ENCODE peak calls at places on chromosomes 13 and 19, in seven cellular contexts. One of them, this sample, is unnamed.

GRCh38 chr13:74573654-74574053 is 439.4 kb upstream of the KLF12 start:
- DNase-seq in IMR-90: no peak
- DNase-seq in trophoblast cell: no peak
- DNase-seq in H1: no peak
- DNase-seq in mesendoderm: peak; percentile 71
- DNase-seq in mesenchymal stem cell: no peak
- DNase-seq in H9: peak; percentile 58
- DNase-seq in this sample: no peak

GRCh38 chr19:46633130-46633529 is 2.9 kb downstream of the GNG8 start:
- DNase-seq in IMR-90: no peak
- DNase-seq in trophoblast cell: no peak
- DNase-seq in H1: no peak
- DNase-seq in mesendoderm: no peak
- DNase-seq in mesenchymal stem cell: no peak
- DNase-seq in H9: no peak
- DNase-seq in this sample: no peak

GRCh38 chr13:51071493-51071892 is 39.6 kb downstream of the C13orf42 start:
- DNase-seq in IMR-90: no peak
- DNase-seq in trophoblast cell: no peak
- DNase-seq in H1: no peak
- DNase-seq in mesendoderm: peak; percentile 53
- DNase-seq in mesenchymal stem cell: no peak
- DNase-seq in H9: peak; percentile 38
- DNase-seq in this sample: no peak

GRCh38 chr13:51523082-51523518 is 61.2 kb upstream of the WDFY2 start:
- DNase-seq in IMR-90: peak; percentile 69
- DNase-seq in trophoblast cell: peak; percentile 2
- DNase-seq in H1: no peak
- DNase-seq in mesendoderm: peak; percentile 45
- DNase-seq in mesenchymal stem cell: peak; percentile 38
- DNase-seq in H9: no peak
- DNase-seq in this sample: no peak

GRCh38 chr13:48567521-48568331 is 34.8 kb upstream of the RCBTB2 start:
- DNase-seq in IMR-90: no peak
- DNase-seq in trophoblast cell: no peak
- DNase-seq in H1: no peak
- DNase-seq in mesendoderm: no peak
- DNase-seq in mesenchymal stem cell: no peak
- DNase-seq in H9: no peak
- DNase-seq in this sample: no peak

GRCh38 chr13:28410096-28410495 is 84.8 kb downstream of the FLT1 start:
- DNase-seq in IMR-90: no peak
- DNase-seq in trophoblast cell: no peak
- DNase-seq in H1: no peak
- DNase-seq in mesendoderm: no peak
- DNase-seq in mesenchymal stem cell: no peak
- DNase-seq in H9: no peak
- DNase-seq in this sample: no peak

GRCh38 chr13:74134777-74135305 is 637 bp upstream of the KLF12 start:
- DNase-seq in IMR-90: no peak
- DNase-seq in trophoblast cell: no peak
- DNase-seq in H1: no peak
- DNase-seq in mesendoderm: peak; percentile 68
- DNase-seq in mesenchymal stem cell: no peak
- DNase-seq in H9: no peak
- DNase-seq in this sample: no peak

GRCh38 chr13:113084094-113084942 is 21.3 kb upstream of the F7 start:
- DNase-seq in IMR-90: no peak
- DNase-seq in trophoblast cell: no peak
- DNase-seq in H1: no peak
- DNase-seq in mesendoderm: no peak
- DNase-seq in mesenchymal stem cell: no peak
- DNase-seq in H9: no peak
- DNase-seq in this sample: no peak

GRCh38 chr19:51503891-51504290 is 2.3 kb upstream of the SIGLEC12 start:
- DNase-seq in IMR-90: no peak
- DNase-seq in trophoblast cell: no peak
- DNase-seq in H1: no peak
- DNase-seq in mesendoderm: no peak
- DNase-seq in mesenchymal stem cell: no peak
- DNase-seq in H9: no peak
- DNase-seq in this sample: no peak

GRCh38 chr13:41822560-41822959 is 138.3 kb downstream of the VWA8 start:
- DNase-seq in IMR-90: no peak
- DNase-seq in trophoblast cell: no peak
- DNase-seq in H1: no peak
- DNase-seq in mesendoderm: no peak
- DNase-seq in mesenchymal stem cell: no peak
- DNase-seq in H9: no peak
- DNase-seq in this sample: no peak
- H2BK120ac ChIP-seq in IMR-90: no peak overlapping the region
- H2BK120ac ChIP-seq in trophoblast cell: no peak overlapping the region
- H2BK120ac ChIP-seq in H1: no peak overlapping the region
- H2BK120ac ChIP-seq in mesendoderm: no peak overlapping the region
- H2BK120ac ChIP-seq in mesenchymal stem cell: no peak overlapping the region
- H2BK120ac ChIP-seq in H9: no peak overlapping the region
- H2BK120ac ChIP-seq in this sample: no peak overlapping the region

DNA sequence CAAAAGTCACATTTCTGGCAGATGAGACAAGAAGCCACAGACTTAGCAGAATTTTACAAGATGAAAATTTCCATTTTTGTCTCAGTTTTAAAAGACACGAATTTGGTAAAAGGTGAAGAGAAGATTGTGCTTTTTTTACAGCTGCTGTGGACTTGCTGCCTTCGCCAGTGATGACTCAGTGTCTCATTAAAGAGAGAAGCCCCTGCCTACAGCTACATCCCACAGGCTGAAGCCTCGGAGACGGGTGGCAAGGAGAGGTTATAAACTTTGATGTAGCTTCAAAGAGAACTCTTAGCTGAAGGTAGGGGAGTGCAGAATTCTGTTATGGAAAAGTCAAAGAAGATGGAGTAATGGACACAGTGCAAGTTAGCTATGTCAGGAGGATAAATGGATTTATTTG is 683.4 kb upstream of the ARGLU1 start:
- DNase-seq in IMR-90: peak; percentile 40
- DNase-seq in trophoblast cell: no peak
- DNase-seq in H1: no peak
- DNase-seq in mesendoderm: peak; percentile 24
- DNase-seq in mesenchymal stem cell: peak; percentile 66
- DNase-seq in H9: no peak
- DNase-seq in this sample: no peak
- H2BK120ac ChIP-seq in IMR-90: peak overlapping the region; percentile 56
- H2BK120ac ChIP-seq in trophoblast cell: no peak overlapping the region
- H2BK120ac ChIP-seq in H1: no peak overlapping the region
- H2BK120ac ChIP-seq in mesendoderm: no peak overlapping the region
- H2BK120ac ChIP-seq in mesenchymal stem cell: no peak overlapping the region
- H2BK120ac ChIP-seq in H9: no peak overlapping the region
- H2BK120ac ChIP-seq in this sample: no peak overlapping the region

GRCh38 chr13:46136688-46137087 is 31.9 kb upstream of the CPB2 start:
- DNase-seq in IMR-90: no peak
- DNase-seq in trophoblast cell: no peak
- DNase-seq in H1: no peak
- DNase-seq in mesendoderm: no peak
- DNase-seq in mesenchymal stem cell: no peak
- DNase-seq in H9: no peak
- DNase-seq in this sample: no peak

GRCh38 chr13:46132109-46132508 is 27.3 kb upstream of the CPB2 start:
- DNase-seq in IMR-90: no peak
- DNase-seq in trophoblast cell: no peak
- DNase-seq in H1: no peak
- DNase-seq in mesendoderm: no peak
- DNase-seq in mesenchymal stem cell: no peak
- DNase-seq in H9: no peak
- DNase-seq in this sample: no peak

GRCh38 chr13:46134961-46135522 is 30.2 kb upstream of the CPB2 start:
- DNase-seq in IMR-90: peak; percentile 2
- DNase-seq in trophoblast cell: peak; percentile 71
- DNase-seq in H1: no peak
- DNase-seq in mesendoderm: peak; percentile 77
- DNase-seq in mesenchymal stem cell: no peak
- DNase-seq in H9: peak; percentile 48
- DNase-seq in this sample: no peak

GRCh38 chr13:46131705-46132104 is 26.9 kb upstream of the CPB2 start:
- DNase-seq in IMR-90: no peak
- DNase-seq in trophoblast cell: no peak
- DNase-seq in H1: no peak
- DNase-seq in mesendoderm: no peak
- DNase-seq in mesenchymal stem cell: no peak
- DNase-seq in H9: no peak
- DNase-seq in this sample: no peak

GRCh38 chr13:46134494-46134893 is 29.7 kb upstream of the CPB2 start:
- DNase-seq in IMR-90: no peak
- DNase-seq in trophoblast cell: no peak
- DNase-seq in H1: no peak
- DNase-seq in mesendoderm: no peak
- DNase-seq in mesenchymal stem cell: no peak
- DNase-seq in H9: no peak
- DNase-seq in this sample: no peak
- H2BK120ac ChIP-seq in IMR-90: no peak overlapping the region
- H2BK120ac ChIP-seq in trophoblast cell: no peak overlapping the region
- H2BK120ac ChIP-seq in H1: no peak overlapping the region
- H2BK120ac ChIP-seq in mesendoderm: no peak overlapping the region
- H2BK120ac ChIP-seq in mesenchymal stem cell: no peak overlapping the region
- H2BK120ac ChIP-seq in H9: no peak overlapping the region
- H2BK120ac ChIP-seq in this sample: no peak overlapping the region

GRCh38 chr13:81058916-81059290 is 718.0 kb upstream of the SPRY2 start:
- DNase-seq in IMR-90: no peak
- DNase-seq in trophoblast cell: no peak
- DNase-seq in H1: no peak
- DNase-seq in mesendoderm: no peak
- DNase-seq in mesenchymal stem cell: no peak
- DNase-seq in H9: no peak
- DNase-seq in this sample: no peak
- H2BK120ac ChIP-seq in IMR-90: no peak overlapping the region
- H2BK120ac ChIP-seq in trophoblast cell: no peak overlapping the region
- H2BK120ac ChIP-seq in H1: no peak overlapping the region
- H2BK120ac ChIP-seq in mesendoderm: no peak overlapping the region
- H2BK120ac ChIP-seq in mesenchymal stem cell: no peak overlapping the region
- H2BK120ac ChIP-seq in H9: no peak overlapping the region
- H2BK120ac ChIP-seq in this sample: no peak overlapping the region

GRCh38 chr13:65307056-65307455 is 1923.1 kb downstream of the PCDH9 start:
- DNase-seq in IMR-90: no peak
- DNase-seq in trophoblast cell: no peak
- DNase-seq in H1: no peak
- DNase-seq in mesendoderm: no peak
- DNase-seq in mesenchymal stem cell: no peak
- DNase-seq in H9: no peak
- DNase-seq in this sample: no peak

GRCh38 chr13:65309906-65310305 is 1920.2 kb downstream of the PCDH9 start:
- DNase-seq in IMR-90: no peak
- DNase-seq in trophoblast cell: no peak
- DNase-seq in H1: no peak
- DNase-seq in mesendoderm: no peak
- DNase-seq in mesenchymal stem cell: no peak
- DNase-seq in H9: no peak
- DNase-seq in this sample: no peak

GRCh38 chr13:65314008-65314407 is 1916.1 kb downstream of the PCDH9 start:
- DNase-seq in IMR-90: no peak
- DNase-seq in trophoblast cell: no peak
- DNase-seq in H1: no peak
- DNase-seq in mesendoderm: no peak
- DNase-seq in mesenchymal stem cell: no peak
- DNase-seq in H9: no peak
- DNase-seq in this sample: no peak

DNA sequence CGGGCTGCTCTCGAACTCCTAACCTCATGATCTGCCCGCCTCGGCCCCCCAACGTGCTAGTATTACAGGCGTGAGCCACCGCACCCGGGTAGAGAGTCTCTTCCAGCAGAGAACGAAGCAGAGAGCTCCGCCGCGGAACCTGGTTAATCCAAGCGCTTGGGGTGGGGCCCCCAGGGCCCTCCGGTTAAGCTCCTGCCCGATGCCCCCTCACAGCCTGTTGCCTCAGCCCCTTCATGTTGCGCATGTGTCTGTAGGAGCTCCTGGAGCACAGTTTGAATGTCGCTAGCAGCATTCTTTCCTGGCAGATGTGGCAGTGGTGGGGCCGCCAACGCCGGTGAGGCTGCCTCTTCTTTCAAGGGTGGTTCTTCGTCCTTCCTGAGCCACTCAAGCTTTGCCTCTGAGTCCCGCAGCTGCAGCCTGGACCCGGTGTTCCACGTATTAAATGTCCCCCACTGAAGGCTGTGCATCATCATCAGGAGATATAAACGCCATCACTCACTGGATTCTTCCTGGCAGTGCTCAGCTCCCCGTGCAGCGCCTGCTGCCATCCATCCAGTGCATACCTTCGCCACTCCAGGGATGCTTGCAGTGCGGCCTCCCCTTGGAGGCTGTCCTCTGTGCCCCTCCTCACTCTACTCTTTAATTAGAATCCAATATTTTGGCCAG is 1919.3 kb downstream of the PCDH9 start:
- DNase-seq in IMR-90: no peak
- DNase-seq in trophoblast cell: no peak
- DNase-seq in H1: no peak
- DNase-seq in mesendoderm: no peak
- DNase-seq in mesenchymal stem cell: no peak
- DNase-seq in H9: no peak
- DNase-seq in this sample: no peak
- H2BK120ac ChIP-seq in IMR-90: no peak overlapping the region
- H2BK120ac ChIP-seq in trophoblast cell: no peak overlapping the region
- H2BK120ac ChIP-seq in H1: no peak overlapping the region
- H2BK120ac ChIP-seq in mesendoderm: no peak overlapping the region
- H2BK120ac ChIP-seq in mesenchymal stem cell: no peak overlapping the region
- H2BK120ac ChIP-seq in H9: no peak overlapping the region
- H2BK120ac ChIP-seq in this sample: no peak overlapping the region

DNA sequence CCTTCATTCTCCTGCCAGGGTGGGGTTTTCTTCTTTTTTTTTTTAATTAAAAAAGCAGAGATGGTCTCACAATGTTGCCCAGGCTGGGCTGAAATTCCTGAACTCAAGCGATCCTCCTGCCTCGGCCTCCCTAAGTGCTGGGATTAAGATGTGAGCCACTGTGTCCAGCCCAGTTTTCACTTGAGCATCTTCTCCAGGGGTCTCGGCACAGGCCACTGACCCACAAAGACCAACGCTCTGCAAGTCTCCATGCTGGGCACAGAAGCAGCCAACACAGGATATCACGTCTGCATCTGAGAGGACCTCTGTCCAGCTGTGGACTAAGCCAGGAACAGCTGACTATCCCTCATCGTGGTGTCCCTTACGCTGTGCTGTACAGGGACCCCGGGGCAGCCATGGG is 9.5 kb upstream of the TMEM86B start:
- DNase-seq in IMR-90: no peak
- DNase-seq in trophoblast cell: no peak
- DNase-seq in H1: no peak
- DNase-seq in mesendoderm: no peak
- DNase-seq in mesenchymal stem cell: no peak
- DNase-seq in H9: no peak
- DNase-seq in this sample: no peak
- H2BK120ac ChIP-seq in IMR-90: no peak overlapping the region
- H2BK120ac ChIP-seq in trophoblast cell: no peak overlapping the region
- H2BK120ac ChIP-seq in H1: no peak overlapping the region
- H2BK120ac ChIP-seq in mesendoderm: no peak overlapping the region
- H2BK120ac ChIP-seq in mesenchymal stem cell: no peak overlapping the region
- H2BK120ac ChIP-seq in H9: no peak overlapping the region
- H2BK120ac ChIP-seq in this sample: no peak overlapping the region